ENCODE peak calls at places on chromosome 3, in eight cellular contexts. O, R, M, D, V, B, J and F are unnamed samples. For H3K36me3, the result is how much of the 10 kb centered on the place peaks cover.

GRCh38 chr3:55676643-55677042 is 189.5 kb upstream of the WNT5A start:
- DNase-seq in O (no peak), R (no peak), M (no peak), D (no peak), V (no peak), B (no peak), J (no peak), F (no peak)

GRCh38 chr3:190566043-190566933 is 52.4 kb downstream of the IL1RAP start:
- DNase-seq in O (no peak), R (peak), M (peak), D (peak), V (peak), B (peak), J (no peak), F (peak)

GRCh38 chr3:61783993-61784718 is 222.8 kb downstream of the PTPRG start:
- DNase-seq in O (no peak), R (peak), M (no peak), D (peak), V (no peak), B (no peak), J (peak), F (no peak)

GRCh38 chr3:31732548-31732947 is 199.8 kb downstream of the STT3B start:
- DNase-seq in O (no peak), R (no peak), M (no peak), D (no peak), V (no peak), B (no peak), J (no peak), F (no peak)

GRCh38 chr3:13698498-13698897 is 149.6 kb downstream of the FBLN2 start:
- DNase-seq in O (peak), R (no peak), M (no peak), D (no peak), V (no peak), B (no peak), J (no peak), F (no peak)

GRCh38 chr3:123930426-123930825 is 30.6 kb downstream of the CCDC14 start:
- DNase-seq in O (no peak), R (no peak), M (no peak), D (no peak), V (no peak), B (no peak), J (no peak), F (no peak)

GRCh38 chr3:180693656-180694055 is 14.4 kb upstream of the CCDC39 start:
- DNase-seq in O (peak), R (no peak), M (no peak), D (no peak), V (no peak), B (no peak), J (no peak), F (no peak)

GRCh38 chr3:132435911-132436425 is 18.7 kb downstream of the DNAJC13 start:
- DNase-seq in O (no peak), R (no peak), M (no peak), D (no peak), V (no peak), B (no peak), J (no peak), F (no peak)

GRCh38 chr3:50428007-50428633 is 68.8 kb upstream of the TMEM115 start:
- DNase-seq in O (no peak), R (peak), M (no peak), D (no peak), V (no peak), B (no peak), J (no peak), F (no peak)

GRCh38 chr3:196624008-196624790 is 15.3 kb upstream of the NRROS start:
- DNase-seq in O (no peak), R (no peak), M (no peak), D (no peak), V (no peak), B (no peak), J (no peak), F (peak)

GRCh38 chr3:117842086-117842485 is 1132.5 kb downstream of the TUSC7 start:
- DNase-seq in O (no peak), R (no peak), M (no peak), D (no peak), V (no peak), B (no peak), J (no peak), F (no peak)

GRCh38 chr3:158742861-158743260 is 10.6 kb upstream of the RARRES1 start:
- DNase-seq in O (no peak), R (peak), M (no peak), D (peak), V (no peak), B (no peak), J (no peak), F (no peak)

GRCh38 chr3:99919694-99920093 is 102.0 kb downstream of the CMSS1 start:
- DNase-seq in O (no peak), R (no peak), M (no peak), D (no peak), V (no peak), B (no peak), J (no peak), F (no peak)

DNA sequence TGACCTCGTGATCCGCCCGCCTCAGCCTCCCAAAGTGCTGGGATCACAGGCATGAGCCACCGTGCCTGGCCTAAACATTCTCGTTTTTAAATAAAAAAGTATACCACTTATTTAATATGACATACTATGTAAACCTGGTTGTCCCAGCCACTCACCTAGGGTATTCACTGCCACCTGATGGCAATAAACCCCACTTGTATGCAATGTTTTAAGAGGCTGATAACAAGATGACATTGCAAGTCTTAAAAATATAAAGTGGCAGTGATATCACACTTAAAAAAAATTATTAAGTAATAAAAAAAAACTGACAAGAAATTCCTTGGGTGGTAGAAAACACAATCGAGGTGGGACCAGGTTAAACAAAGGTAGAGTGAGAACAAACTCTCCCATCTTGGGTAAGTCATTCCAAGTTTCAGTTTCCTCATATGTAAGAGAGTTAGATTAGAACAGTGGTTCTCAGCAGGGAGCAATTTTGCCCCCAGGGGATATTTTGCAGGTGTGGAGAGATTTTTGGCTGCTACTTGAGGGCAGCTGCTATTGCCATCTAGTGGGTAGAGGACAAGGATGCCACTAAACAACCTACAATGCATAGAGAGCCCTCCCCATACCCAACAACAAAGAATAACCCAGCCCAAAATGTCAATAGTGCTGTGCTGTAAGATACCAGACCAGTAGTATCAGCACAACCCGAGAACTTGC is 14.5 kb downstream of the ARF4 start:
- DNase-seq in O (peak), R (peak), M (no peak), D (no peak), V (no peak), B (peak), J (no peak), F (peak)
- H3K36me3 ChIP-seq in O (under half), R (under half), M (under half), D (half or more), V (under half), B (under half), J (under half), F (under half)

GRCh38 chr3:185932213-185932612 is 5.6 kb downstream of the TRA2B start:
- DNase-seq in O (no peak), R (no peak), M (no peak), D (no peak), V (no peak), B (no peak), J (no peak), F (no peak)
- H3K36me3 ChIP-seq in O (half or more), R (under half), M (half or more), D (under half), V (under half), B (half or more), J (under half), F (under half)

GRCh38 chr3:128481438-128481942 is 11.5 kb downstream of the GATA2 start:
- DNase-seq in O (no peak), R (no peak), M (no peak), D (no peak), V (no peak), B (no peak), J (no peak), F (no peak)
- H3K36me3 ChIP-seq in O (half or more), R (under half), M (under half), D (under half), V (under half), B (under half), J (under half), F (under half)

DNA sequence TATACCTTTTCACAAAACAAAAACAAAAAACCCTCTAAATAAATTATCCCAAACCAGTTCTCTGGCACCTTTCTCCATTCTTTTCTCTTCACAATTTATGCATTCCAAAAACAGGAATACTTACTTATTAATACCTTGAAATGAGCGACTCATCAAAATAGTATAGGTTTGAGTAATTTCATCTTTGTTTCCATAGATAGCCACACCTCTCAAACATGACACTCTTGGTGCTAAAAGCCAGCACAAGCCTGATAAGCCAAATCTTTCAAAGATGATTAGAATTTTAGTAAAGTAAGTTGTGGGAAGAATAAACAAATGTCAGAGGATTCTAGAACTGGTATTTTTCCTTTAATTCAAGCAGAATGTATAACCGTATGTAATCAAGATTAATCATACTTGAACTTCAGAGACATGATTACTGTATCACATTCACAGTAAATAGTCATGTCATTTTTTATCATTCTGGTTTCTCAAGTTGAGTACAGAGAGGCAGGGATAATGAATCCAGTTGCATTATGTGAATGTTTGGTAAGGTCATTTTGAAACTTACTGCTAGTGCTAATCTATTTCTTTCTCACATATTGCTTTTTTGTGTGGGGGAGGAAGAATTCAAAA is 12.1 kb upstream of the WDR5B start:
- DNase-seq in O (no peak), R (peak), M (no peak), D (peak), V (no peak), B (no peak), J (peak), F (no peak)
- H3K36me3 ChIP-seq in O (half or more), R (under half), M (half or more), D (under half), V (under half), B (under half), J (under half), F (under half)